ENCODE peak calls at places on chromosomes 6 and 20, in seven cellular contexts. One of them, this sample, is unnamed.

GRCh38 chr6:52152070-52152423 is 34.1 kb upstream of the IL17A start:
- DNase-seq in SJSA1: no peak
- DNase-seq in kidney: no peak
- DNase-seq in upper lobe of right lung: no peak
- DNase-seq in tibial nerve: no peak
- DNase-seq in IMR-90: no peak
- DNase-seq in dorsolateral prefrontal cortex: no peak
- DNase-seq in this sample: no peak

GRCh38 chr6:32445321-32445854 is 5.7 kb downstream of the HLA-DRA start:
- DNase-seq in SJSA1: no peak
- DNase-seq in kidney: no peak
- DNase-seq in upper lobe of right lung: no peak
- DNase-seq in tibial nerve: no peak
- DNase-seq in IMR-90: no peak
- DNase-seq in dorsolateral prefrontal cortex: no peak
- DNase-seq in this sample: no peak

GRCh38 chr20:53322651-53323050 is 271.0 kb downstream of the ZNF217 start:
- DNase-seq in SJSA1: no peak
- DNase-seq in kidney: no peak
- DNase-seq in upper lobe of right lung: no peak
- DNase-seq in tibial nerve: no peak
- DNase-seq in IMR-90: no peak
- DNase-seq in dorsolateral prefrontal cortex: no peak
- DNase-seq in this sample: no peak

GRCh38 chr6:138963531-138963930 is 24.5 kb downstream of the REPS1 start:
- DNase-seq in SJSA1: no peak
- DNase-seq in kidney: no peak
- DNase-seq in upper lobe of right lung: no peak
- DNase-seq in tibial nerve: no peak
- DNase-seq in IMR-90: no peak
- DNase-seq in dorsolateral prefrontal cortex: no peak
- DNase-seq in this sample: no peak

GRCh38 chr20:35947489-35947888 is 6.8 kb downstream of the SCAND1 start:
- DNase-seq in SJSA1: no peak
- DNase-seq in kidney: no peak
- DNase-seq in upper lobe of right lung: no peak
- DNase-seq in tibial nerve: no peak
- DNase-seq in IMR-90: peak
- DNase-seq in dorsolateral prefrontal cortex: no peak
- DNase-seq in this sample: no peak

GRCh38 chr6:3566812-3567211 is 110.0 kb upstream of the SLC22A23 start:
- DNase-seq in SJSA1: no peak
- DNase-seq in kidney: no peak
- DNase-seq in upper lobe of right lung: no peak
- DNase-seq in tibial nerve: no peak
- DNase-seq in IMR-90: peak
- DNase-seq in dorsolateral prefrontal cortex: no peak
- DNase-seq in this sample: no peak

GRCh38 chr6:6816716-6817115 is 228.2 kb downstream of the LY86 start:
- DNase-seq in SJSA1: no peak
- DNase-seq in kidney: no peak
- DNase-seq in upper lobe of right lung: no peak
- DNase-seq in tibial nerve: no peak
- DNase-seq in IMR-90: no peak
- DNase-seq in dorsolateral prefrontal cortex: no peak
- DNase-seq in this sample: no peak

GRCh38 chr6:72651967-72652956 is 30.4 kb downstream of the KCNQ5 start:
- DNase-seq in SJSA1: no peak
- DNase-seq in kidney: no peak
- DNase-seq in upper lobe of right lung: no peak
- DNase-seq in tibial nerve: no peak
- DNase-seq in IMR-90: no peak
- DNase-seq in dorsolateral prefrontal cortex: no peak
- DNase-seq in this sample: no peak

GRCh38 chr20:46013826-46014516 is 5.3 kb downstream of the MMP9 start:
- DNase-seq in SJSA1: no peak
- DNase-seq in kidney: peak
- DNase-seq in upper lobe of right lung: peak
- DNase-seq in tibial nerve: peak
- DNase-seq in IMR-90: peak
- DNase-seq in dorsolateral prefrontal cortex: no peak
- DNase-seq in this sample: no peak

GRCh38 chr6:37303891-37304503 is 46.1 kb upstream of the TMEM217 start:
- DNase-seq in SJSA1: no peak
- DNase-seq in kidney: no peak
- DNase-seq in upper lobe of right lung: no peak
- DNase-seq in tibial nerve: no peak
- DNase-seq in IMR-90: peak
- DNase-seq in dorsolateral prefrontal cortex: peak
- DNase-seq in this sample: no peak

GRCh38 chr6:166386111-166386510 is 3.4 kb upstream of the MPC1 start:
- DNase-seq in SJSA1: no peak
- DNase-seq in kidney: no peak
- DNase-seq in upper lobe of right lung: no peak
- DNase-seq in tibial nerve: no peak
- DNase-seq in IMR-90: no peak
- DNase-seq in dorsolateral prefrontal cortex: no peak
- DNase-seq in this sample: no peak

GRCh38 chr20:34983995-34984735 is 28.5 kb downstream of the MYH7B start:
- DNase-seq in SJSA1: no peak
- DNase-seq in kidney: peak
- DNase-seq in upper lobe of right lung: no peak
- DNase-seq in tibial nerve: no peak
- DNase-seq in IMR-90: no peak
- DNase-seq in dorsolateral prefrontal cortex: no peak
- DNase-seq in this sample: no peak

GRCh38 chr20:4713401-4713800 is 8.3 kb upstream of the PRND start:
- DNase-seq in SJSA1: no peak
- DNase-seq in kidney: no peak
- DNase-seq in upper lobe of right lung: no peak
- DNase-seq in tibial nerve: no peak
- DNase-seq in IMR-90: no peak
- DNase-seq in dorsolateral prefrontal cortex: no peak
- DNase-seq in this sample: no peak

GRCh38 chr6:26494117-26494516 is 6.0 kb upstream of the BTN1A1 start:
- DNase-seq in SJSA1: no peak
- DNase-seq in kidney: no peak
- DNase-seq in upper lobe of right lung: no peak
- DNase-seq in tibial nerve: no peak
- DNase-seq in IMR-90: no peak
- DNase-seq in dorsolateral prefrontal cortex: no peak
- DNase-seq in this sample: no peak

GRCh38 chr6:121590941-121591340 is 155.5 kb downstream of the GJA1 start:
- DNase-seq in SJSA1: no peak
- DNase-seq in kidney: no peak
- DNase-seq in upper lobe of right lung: no peak
- DNase-seq in tibial nerve: no peak
- DNase-seq in IMR-90: no peak
- DNase-seq in dorsolateral prefrontal cortex: no peak
- DNase-seq in this sample: no peak

GRCh38 chr6:168128006-168128630 is 49.1 kb upstream of the FRMD1 start:
- DNase-seq in SJSA1: peak
- DNase-seq in kidney: peak
- DNase-seq in upper lobe of right lung: no peak
- DNase-seq in tibial nerve: no peak
- DNase-seq in IMR-90: no peak
- DNase-seq in dorsolateral prefrontal cortex: no peak
- DNase-seq in this sample: no peak

GRCh38 chr20:39433461-39433860 is 471.3 kb downstream of the DHX35 start:
- DNase-seq in SJSA1: no peak
- DNase-seq in kidney: no peak
- DNase-seq in upper lobe of right lung: no peak
- DNase-seq in tibial nerve: no peak
- DNase-seq in IMR-90: no peak
- DNase-seq in dorsolateral prefrontal cortex: no peak
- DNase-seq in this sample: no peak

GRCh38 chr20:31665753-31666152 is 28.0 kb downstream of the COX4I2 start:
- DNase-seq in SJSA1: no peak
- DNase-seq in kidney: no peak
- DNase-seq in upper lobe of right lung: no peak
- DNase-seq in tibial nerve: no peak
- DNase-seq in IMR-90: no peak
- DNase-seq in dorsolateral prefrontal cortex: no peak
- DNase-seq in this sample: no peak

GRCh38 chr20:32664352-32665159 is 9.2 kb downstream of the C20orf203 start:
- DNase-seq in SJSA1: no peak
- DNase-seq in kidney: no peak
- DNase-seq in upper lobe of right lung: no peak
- DNase-seq in tibial nerve: no peak
- DNase-seq in IMR-90: no peak
- DNase-seq in dorsolateral prefrontal cortex: no peak
- DNase-seq in this sample: no peak

GRCh38 chr6:152091851-152092341 is 284.4 kb downstream of the ESR1 start:
- DNase-seq in SJSA1: no peak
- DNase-seq in kidney: no peak
- DNase-seq in upper lobe of right lung: no peak
- DNase-seq in tibial nerve: no peak
- DNase-seq in IMR-90: peak
- DNase-seq in dorsolateral prefrontal cortex: no peak
- DNase-seq in this sample: no peak

GRCh38 chr6:3617192-3617631 is 134.3 kb downstream of the PXDC1 start:
- DNase-seq in SJSA1: no peak
- DNase-seq in kidney: no peak
- DNase-seq in upper lobe of right lung: no peak
- DNase-seq in tibial nerve: no peak
- DNase-seq in IMR-90: no peak
- DNase-seq in dorsolateral prefrontal cortex: no peak
- DNase-seq in this sample: no peak

GRCh38 chr6:52995913-52996685 is 1.0 kb upstream of the GSTA4 start:
- DNase-seq in SJSA1: peak
- DNase-seq in kidney: peak
- DNase-seq in upper lobe of right lung: no peak
- DNase-seq in tibial nerve: peak
- DNase-seq in IMR-90: peak
- DNase-seq in dorsolateral prefrontal cortex: peak
- DNase-seq in this sample: peak

GRCh38 chr6:107129370-107129925 is 14.1 kb upstream of the BEND3 start:
- DNase-seq in SJSA1: no peak
- DNase-seq in kidney: no peak
- DNase-seq in upper lobe of right lung: no peak
- DNase-seq in tibial nerve: no peak
- DNase-seq in IMR-90: no peak
- DNase-seq in dorsolateral prefrontal cortex: no peak
- DNase-seq in this sample: no peak

GRCh38 chr6:27757307-27757706 is 154.9 kb downstream of the OR2B2 start:
- DNase-seq in SJSA1: no peak
- DNase-seq in kidney: peak
- DNase-seq in upper lobe of right lung: peak
- DNase-seq in tibial nerve: no peak
- DNase-seq in IMR-90: no peak
- DNase-seq in dorsolateral prefrontal cortex: peak
- DNase-seq in this sample: no peak

GRCh38 chr6:27752038-27752885 is 159.9 kb downstream of the OR2B2 start:
- DNase-seq in SJSA1: peak
- DNase-seq in kidney: peak
- DNase-seq in upper lobe of right lung: peak
- DNase-seq in tibial nerve: peak
- DNase-seq in IMR-90: peak
- DNase-seq in dorsolateral prefrontal cortex: peak
- DNase-seq in this sample: peak

GRCh38 chr6:27754408-27754782 is 157.8 kb downstream of the OR2B2 start:
- DNase-seq in SJSA1: no peak
- DNase-seq in kidney: no peak
- DNase-seq in upper lobe of right lung: no peak
- DNase-seq in tibial nerve: no peak
- DNase-seq in IMR-90: no peak
- DNase-seq in dorsolateral prefrontal cortex: no peak
- DNase-seq in this sample: no peak

GRCh38 chr6:27755768-27756167 is 156.4 kb downstream of the OR2B2 start:
- DNase-seq in SJSA1: no peak
- DNase-seq in kidney: no peak
- DNase-seq in upper lobe of right lung: no peak
- DNase-seq in tibial nerve: no peak
- DNase-seq in IMR-90: no peak
- DNase-seq in dorsolateral prefrontal cortex: no peak
- DNase-seq in this sample: no peak

GRCh38 chr6:27753668-27754407 is 158.4 kb downstream of the OR2B2 start:
- DNase-seq in SJSA1: peak
- DNase-seq in kidney: peak
- DNase-seq in upper lobe of right lung: peak
- DNase-seq in tibial nerve: no peak
- DNase-seq in IMR-90: peak
- DNase-seq in dorsolateral prefrontal cortex: peak
- DNase-seq in this sample: peak
- H3K27ac ChIP-seq in SJSA1: no peak
- H3K27ac ChIP-seq in kidney: no peak
- H3K27ac ChIP-seq in upper lobe of right lung: no peak
- H3K27ac ChIP-seq in tibial nerve: peak
- H3K27ac ChIP-seq in IMR-90: no peak
- H3K27ac ChIP-seq in dorsolateral prefrontal cortex: no peak
- H3K27ac ChIP-seq in this sample: no peak

DNA sequence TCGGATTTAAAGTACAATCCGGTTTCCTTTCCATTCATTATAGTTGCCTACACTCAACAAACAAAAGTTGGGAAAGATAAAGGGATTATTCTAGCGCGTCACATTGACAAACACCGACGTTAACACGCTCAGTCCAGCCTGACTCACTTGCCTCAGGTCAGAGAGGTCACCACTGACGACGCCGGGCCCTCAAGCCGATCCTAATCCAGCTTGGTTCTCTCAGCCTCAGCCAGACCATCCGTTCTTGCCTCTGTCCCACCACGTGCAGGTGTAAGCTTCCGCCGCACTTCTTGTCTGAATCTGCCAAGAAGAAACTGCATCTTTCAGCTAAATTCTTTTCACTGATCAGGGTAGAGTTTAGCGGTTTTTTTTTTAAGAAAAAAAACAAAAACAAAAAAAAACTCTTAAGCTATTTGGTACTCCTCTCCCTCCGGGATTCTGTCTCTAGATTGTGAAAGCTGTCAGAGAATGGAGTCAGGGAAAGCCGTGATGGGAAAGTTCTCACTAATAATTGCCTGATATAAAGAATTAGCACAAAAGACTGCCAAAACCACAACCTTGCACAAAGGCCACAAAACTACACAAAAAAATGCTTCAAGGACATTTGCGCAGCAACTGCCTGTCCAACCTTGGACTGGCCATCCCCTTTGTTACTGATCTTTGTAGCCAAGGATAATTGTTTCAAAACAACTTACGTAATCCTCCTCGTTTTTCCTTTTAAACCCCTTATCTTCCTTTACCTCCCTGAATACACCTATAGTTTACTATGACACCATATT is 1.2 kb upstream of the PHF10 start:
- DNase-seq in SJSA1: no peak
- DNase-seq in kidney: peak
- DNase-seq in upper lobe of right lung: peak
- DNase-seq in tibial nerve: peak
- DNase-seq in IMR-90: peak
- DNase-seq in dorsolateral prefrontal cortex: peak
- DNase-seq in this sample: peak
- H3K27ac ChIP-seq in SJSA1: no peak
- H3K27ac ChIP-seq in kidney: peak
- H3K27ac ChIP-seq in upper lobe of right lung: peak
- H3K27ac ChIP-seq in tibial nerve: peak
- H3K27ac ChIP-seq in IMR-90: peak
- H3K27ac ChIP-seq in dorsolateral prefrontal cortex: peak
- H3K27ac ChIP-seq in this sample: peak

GRCh38 chr6:142011156-142011555 is 121.6 kb upstream of the GJE1 start:
- DNase-seq in SJSA1: no peak
- DNase-seq in kidney: no peak
- DNase-seq in upper lobe of right lung: no peak
- DNase-seq in tibial nerve: no peak
- DNase-seq in IMR-90: peak
- DNase-seq in dorsolateral prefrontal cortex: no peak
- DNase-seq in this sample: no peak
- H3K27ac ChIP-seq in SJSA1: peak
- H3K27ac ChIP-seq in kidney: no peak
- H3K27ac ChIP-seq in upper lobe of right lung: no peak
- H3K27ac ChIP-seq in tibial nerve: no peak
- H3K27ac ChIP-seq in IMR-90: peak
- H3K27ac ChIP-seq in dorsolateral prefrontal cortex: no peak
- H3K27ac ChIP-seq in this sample: no peak

GRCh38 chr6:118335325-118335724 is 212.8 kb upstream of the PLN start:
- DNase-seq in SJSA1: no peak
- DNase-seq in kidney: no peak
- DNase-seq in upper lobe of right lung: no peak
- DNase-seq in tibial nerve: no peak
- DNase-seq in IMR-90: no peak
- DNase-seq in dorsolateral prefrontal cortex: no peak
- DNase-seq in this sample: no peak
- H3K27ac ChIP-seq in SJSA1: no peak
- H3K27ac ChIP-seq in kidney: no peak
- H3K27ac ChIP-seq in upper lobe of right lung: no peak
- H3K27ac ChIP-seq in tibial nerve: no peak
- H3K27ac ChIP-seq in IMR-90: no peak
- H3K27ac ChIP-seq in dorsolateral prefrontal cortex: no peak
- H3K27ac ChIP-seq in this sample: no peak